ENCODE peak calls at places on chromosomes 4 and X, in nine cellular contexts. One of them, this sample, is unnamed.

GRCh38 chr4:7234355-7235029 is 42.2 kb downstream of the SORCS2 start:
- DNase-seq in Caco-2: no peak
- DNase-seq in HCT116: no peak
- DNase-seq in dorsolateral prefrontal cortex: no peak
- DNase-seq in cardiac muscle cell: no peak
- DNase-seq in colonic mucosa: no peak
- DNase-seq in OCI-LY7: no peak
- DNase-seq in astrocyte of the spinal cord: no peak
- DNase-seq in fibroblast of the aortic adventitia: no peak
- DNase-seq in this sample: no peak

GRCh38 chr4:94976371-94977011 is 218.7 kb downstream of the BMPR1B start:
- DNase-seq in Caco-2: no peak
- DNase-seq in HCT116: no peak
- DNase-seq in dorsolateral prefrontal cortex: no peak
- DNase-seq in cardiac muscle cell: peak
- DNase-seq in colonic mucosa: no peak
- DNase-seq in OCI-LY7: no peak
- DNase-seq in astrocyte of the spinal cord: peak
- DNase-seq in fibroblast of the aortic adventitia: peak
- DNase-seq in this sample: no peak

GRCh38 chrX:37796302-37796701 is 16.4 kb downstream of the CYBB start:
- DNase-seq in Caco-2: no peak
- DNase-seq in HCT116: no peak
- DNase-seq in dorsolateral prefrontal cortex: no peak
- DNase-seq in cardiac muscle cell: no peak
- DNase-seq in colonic mucosa: no peak
- DNase-seq in OCI-LY7: no peak
- DNase-seq in astrocyte of the spinal cord: no peak
- DNase-seq in fibroblast of the aortic adventitia: no peak
- DNase-seq in this sample: no peak

GRCh38 chr4:87390931-87391782 is at the start of gene HSD17B11:
- DNase-seq in Caco-2: peak
- DNase-seq in HCT116: peak
- DNase-seq in dorsolateral prefrontal cortex: peak
- DNase-seq in cardiac muscle cell: peak
- DNase-seq in colonic mucosa: peak
- DNase-seq in OCI-LY7: peak
- DNase-seq in astrocyte of the spinal cord: peak
- DNase-seq in fibroblast of the aortic adventitia: peak
- DNase-seq in this sample: peak

GRCh38 chr4:55545133-55545532 is 1.6 kb downstream of the CLOCK start:
- DNase-seq in Caco-2: no peak
- DNase-seq in HCT116: peak
- DNase-seq in dorsolateral prefrontal cortex: no peak
- DNase-seq in cardiac muscle cell: peak
- DNase-seq in colonic mucosa: no peak
- DNase-seq in OCI-LY7: no peak
- DNase-seq in astrocyte of the spinal cord: peak
- DNase-seq in fibroblast of the aortic adventitia: peak
- DNase-seq in this sample: no peak

GRCh38 chr4:139658185-139658584 is 7.4 kb upstream of the MGST2 start:
- DNase-seq in Caco-2: no peak
- DNase-seq in HCT116: no peak
- DNase-seq in dorsolateral prefrontal cortex: no peak
- DNase-seq in cardiac muscle cell: no peak
- DNase-seq in colonic mucosa: no peak
- DNase-seq in OCI-LY7: no peak
- DNase-seq in astrocyte of the spinal cord: no peak
- DNase-seq in fibroblast of the aortic adventitia: no peak
- DNase-seq in this sample: no peak

GRCh38 chrX:39990388-39990787 is 107.4 kb downstream of the BCOR start:
- DNase-seq in Caco-2: no peak
- DNase-seq in HCT116: no peak
- DNase-seq in dorsolateral prefrontal cortex: no peak
- DNase-seq in cardiac muscle cell: no peak
- DNase-seq in colonic mucosa: no peak
- DNase-seq in OCI-LY7: no peak
- DNase-seq in astrocyte of the spinal cord: no peak
- DNase-seq in fibroblast of the aortic adventitia: no peak
- DNase-seq in this sample: no peak

GRCh38 chr4:11495291-11495690 is 66.6 kb upstream of the HS3ST1 start:
- DNase-seq in Caco-2: no peak
- DNase-seq in HCT116: no peak
- DNase-seq in dorsolateral prefrontal cortex: no peak
- DNase-seq in cardiac muscle cell: peak
- DNase-seq in colonic mucosa: no peak
- DNase-seq in OCI-LY7: no peak
- DNase-seq in astrocyte of the spinal cord: peak
- DNase-seq in fibroblast of the aortic adventitia: no peak
- DNase-seq in this sample: no peak

GRCh38 chrX:120750381-120750780 is 120.5 kb upstream of the C1GALT1C1 start:
- DNase-seq in Caco-2: no peak
- DNase-seq in HCT116: no peak
- DNase-seq in dorsolateral prefrontal cortex: no peak
- DNase-seq in cardiac muscle cell: no peak
- DNase-seq in colonic mucosa: no peak
- DNase-seq in OCI-LY7: no peak
- DNase-seq in astrocyte of the spinal cord: no peak
- DNase-seq in fibroblast of the aortic adventitia: no peak
- DNase-seq in this sample: no peak

GRCh38 chr4:29927895-29928294 is 792.3 kb upstream of the PCDH7 start:
- DNase-seq in Caco-2: no peak
- DNase-seq in HCT116: peak
- DNase-seq in dorsolateral prefrontal cortex: no peak
- DNase-seq in cardiac muscle cell: no peak
- DNase-seq in colonic mucosa: no peak
- DNase-seq in OCI-LY7: no peak
- DNase-seq in astrocyte of the spinal cord: no peak
- DNase-seq in fibroblast of the aortic adventitia: no peak
- DNase-seq in this sample: no peak

GRCh38 chrX:27924261-27924660 is 57.0 kb downstream of the DCAF8L1 start:
- DNase-seq in Caco-2: no peak
- DNase-seq in HCT116: no peak
- DNase-seq in dorsolateral prefrontal cortex: no peak
- DNase-seq in cardiac muscle cell: no peak
- DNase-seq in colonic mucosa: no peak
- DNase-seq in OCI-LY7: no peak
- DNase-seq in astrocyte of the spinal cord: no peak
- DNase-seq in fibroblast of the aortic adventitia: no peak
- DNase-seq in this sample: no peak

GRCh38 chr4:59553063-59553738 is 1646.9 kb upstream of the ADGRL3 start:
- DNase-seq in Caco-2: no peak
- DNase-seq in HCT116: no peak
- DNase-seq in dorsolateral prefrontal cortex: no peak
- DNase-seq in cardiac muscle cell: peak
- DNase-seq in colonic mucosa: no peak
- DNase-seq in OCI-LY7: peak
- DNase-seq in astrocyte of the spinal cord: no peak
- DNase-seq in fibroblast of the aortic adventitia: no peak
- DNase-seq in this sample: peak

GRCh38 chrX:107659768-107660167 is 31.5 kb downstream of the PRPS1 start:
- DNase-seq in Caco-2: peak
- DNase-seq in HCT116: no peak
- DNase-seq in dorsolateral prefrontal cortex: no peak
- DNase-seq in cardiac muscle cell: peak
- DNase-seq in colonic mucosa: no peak
- DNase-seq in OCI-LY7: peak
- DNase-seq in astrocyte of the spinal cord: peak
- DNase-seq in fibroblast of the aortic adventitia: peak
- DNase-seq in this sample: peak

GRCh38 chr4:166165829-166166420 is 292.9 kb downstream of the TLL1 start:
- DNase-seq in Caco-2: peak
- DNase-seq in HCT116: peak
- DNase-seq in dorsolateral prefrontal cortex: peak
- DNase-seq in cardiac muscle cell: peak
- DNase-seq in colonic mucosa: peak
- DNase-seq in OCI-LY7: peak
- DNase-seq in astrocyte of the spinal cord: peak
- DNase-seq in fibroblast of the aortic adventitia: peak
- DNase-seq in this sample: peak

GRCh38 chrX:72105436-72105835 is 26.3 kb downstream of the RTL5 start:
- DNase-seq in Caco-2: no peak
- DNase-seq in HCT116: no peak
- DNase-seq in dorsolateral prefrontal cortex: no peak
- DNase-seq in cardiac muscle cell: no peak
- DNase-seq in colonic mucosa: no peak
- DNase-seq in OCI-LY7: no peak
- DNase-seq in astrocyte of the spinal cord: no peak
- DNase-seq in fibroblast of the aortic adventitia: no peak
- DNase-seq in this sample: peak

GRCh38 chrX:73847991-73848390 is 285.0 kb downstream of the CHIC1 start:
- DNase-seq in Caco-2: no peak
- DNase-seq in HCT116: no peak
- DNase-seq in dorsolateral prefrontal cortex: no peak
- DNase-seq in cardiac muscle cell: peak
- DNase-seq in colonic mucosa: no peak
- DNase-seq in OCI-LY7: no peak
- DNase-seq in astrocyte of the spinal cord: no peak
- DNase-seq in fibroblast of the aortic adventitia: no peak
- DNase-seq in this sample: no peak

GRCh38 chrX:119240356-119240755 is 4.3 kb downstream of the PGRMC1 start:
- DNase-seq in Caco-2: no peak
- DNase-seq in HCT116: no peak
- DNase-seq in dorsolateral prefrontal cortex: no peak
- DNase-seq in cardiac muscle cell: peak
- DNase-seq in colonic mucosa: no peak
- DNase-seq in OCI-LY7: no peak
- DNase-seq in astrocyte of the spinal cord: peak
- DNase-seq in fibroblast of the aortic adventitia: peak
- DNase-seq in this sample: no peak

GRCh38 chr4:112170451-112170993 is 25.3 kb downstream of the FAM241A start:
- DNase-seq in Caco-2: no peak
- DNase-seq in HCT116: peak
- DNase-seq in dorsolateral prefrontal cortex: no peak
- DNase-seq in cardiac muscle cell: peak
- DNase-seq in colonic mucosa: no peak
- DNase-seq in OCI-LY7: peak
- DNase-seq in astrocyte of the spinal cord: peak
- DNase-seq in fibroblast of the aortic adventitia: peak
- DNase-seq in this sample: no peak

DNA sequence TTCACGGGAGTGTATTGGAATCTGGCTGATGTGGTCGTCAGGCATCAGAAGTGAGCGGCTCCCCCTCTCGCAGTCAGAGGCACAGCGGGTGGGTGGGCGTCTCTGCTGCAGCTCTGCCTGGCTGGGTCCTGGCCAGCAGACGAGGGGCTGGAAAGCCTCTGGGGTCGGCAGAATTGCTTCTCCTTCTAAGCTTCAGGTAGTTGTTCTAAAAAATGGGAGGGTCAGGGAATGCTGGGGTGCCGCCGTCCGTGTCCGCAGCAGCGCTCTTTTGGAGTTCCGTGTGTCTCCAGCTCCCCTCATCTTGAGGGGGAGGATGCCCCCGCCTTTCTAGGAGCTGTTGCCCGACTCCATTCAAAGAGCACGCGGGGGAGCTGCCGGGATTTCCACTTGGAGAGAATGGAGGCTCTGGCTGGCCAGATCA is 70.2 kb upstream of the HGFAC start:
- DNase-seq in Caco-2: no peak
- DNase-seq in HCT116: no peak
- DNase-seq in dorsolateral prefrontal cortex: no peak
- DNase-seq in cardiac muscle cell: peak
- DNase-seq in colonic mucosa: no peak
- DNase-seq in OCI-LY7: no peak
- DNase-seq in astrocyte of the spinal cord: no peak
- DNase-seq in fibroblast of the aortic adventitia: no peak
- DNase-seq in this sample: no peak
- H3K4me3 ChIP-seq in Caco-2: no peak
- H3K4me3 ChIP-seq in HCT116: no peak
- H3K4me3 ChIP-seq in dorsolateral prefrontal cortex: peak
- H3K4me3 ChIP-seq in cardiac muscle cell: no peak
- H3K4me3 ChIP-seq in colonic mucosa: no peak
- H3K4me3 ChIP-seq in OCI-LY7: no peak
- H3K4me3 ChIP-seq in astrocyte of the spinal cord: peak
- H3K4me3 ChIP-seq in fibroblast of the aortic adventitia: peak
- H3K4me3 ChIP-seq in this sample: no peak

GRCh38 chrX:53379008-53379710 is 43.3 kb downstream of the SMC1A start:
- DNase-seq in Caco-2: no peak
- DNase-seq in HCT116: no peak
- DNase-seq in dorsolateral prefrontal cortex: no peak
- DNase-seq in cardiac muscle cell: no peak
- DNase-seq in colonic mucosa: no peak
- DNase-seq in OCI-LY7: no peak
- DNase-seq in astrocyte of the spinal cord: no peak
- DNase-seq in fibroblast of the aortic adventitia: no peak
- DNase-seq in this sample: no peak
- TF ChIP-seq CTCF in Caco-2: no peak
- TF ChIP-seq CTCF in HCT116: no peak
- TF ChIP-seq CTCF in dorsolateral prefrontal cortex: no peak
- TF ChIP-seq CTCF in cardiac muscle cell: no peak
- TF ChIP-seq CTCF in colonic mucosa: no peak
- TF ChIP-seq CTCF in OCI-LY7: no peak
- TF ChIP-seq CTCF in astrocyte of the spinal cord: no peak
- TF ChIP-seq CTCF in fibroblast of the aortic adventitia: no peak
- TF ChIP-seq CTCF in this sample: no peak

DNA sequence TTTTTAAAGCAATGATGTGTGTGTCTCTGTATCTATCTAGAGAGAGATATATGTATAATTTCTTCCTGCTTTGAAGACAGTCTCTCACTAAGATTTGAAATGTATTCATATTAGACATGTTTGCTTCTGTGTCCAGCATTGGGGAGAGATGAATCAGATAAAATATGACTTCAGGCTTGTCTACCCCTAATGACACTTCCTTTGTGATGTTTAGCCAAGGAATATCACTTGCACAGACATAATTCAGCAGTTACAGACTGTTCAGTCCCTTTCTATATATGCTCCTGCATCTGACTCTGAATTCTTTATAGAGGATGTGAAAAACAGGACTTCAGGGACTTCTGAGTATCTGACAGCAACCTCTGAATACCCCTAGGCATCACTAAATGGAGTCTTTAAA is 158.4 kb downstream of the DCLK2 start:
- DNase-seq in Caco-2: no peak
- DNase-seq in HCT116: no peak
- DNase-seq in dorsolateral prefrontal cortex: no peak
- DNase-seq in cardiac muscle cell: no peak
- DNase-seq in colonic mucosa: no peak
- DNase-seq in OCI-LY7: no peak
- DNase-seq in astrocyte of the spinal cord: peak
- DNase-seq in fibroblast of the aortic adventitia: peak
- DNase-seq in this sample: no peak
- H3K4me3 ChIP-seq in Caco-2: no peak
- H3K4me3 ChIP-seq in HCT116: no peak
- H3K4me3 ChIP-seq in dorsolateral prefrontal cortex: no peak
- H3K4me3 ChIP-seq in cardiac muscle cell: no peak
- H3K4me3 ChIP-seq in colonic mucosa: no peak
- H3K4me3 ChIP-seq in OCI-LY7: no peak
- H3K4me3 ChIP-seq in astrocyte of the spinal cord: no peak
- H3K4me3 ChIP-seq in fibroblast of the aortic adventitia: no peak
- H3K4me3 ChIP-seq in this sample: no peak

DNA sequence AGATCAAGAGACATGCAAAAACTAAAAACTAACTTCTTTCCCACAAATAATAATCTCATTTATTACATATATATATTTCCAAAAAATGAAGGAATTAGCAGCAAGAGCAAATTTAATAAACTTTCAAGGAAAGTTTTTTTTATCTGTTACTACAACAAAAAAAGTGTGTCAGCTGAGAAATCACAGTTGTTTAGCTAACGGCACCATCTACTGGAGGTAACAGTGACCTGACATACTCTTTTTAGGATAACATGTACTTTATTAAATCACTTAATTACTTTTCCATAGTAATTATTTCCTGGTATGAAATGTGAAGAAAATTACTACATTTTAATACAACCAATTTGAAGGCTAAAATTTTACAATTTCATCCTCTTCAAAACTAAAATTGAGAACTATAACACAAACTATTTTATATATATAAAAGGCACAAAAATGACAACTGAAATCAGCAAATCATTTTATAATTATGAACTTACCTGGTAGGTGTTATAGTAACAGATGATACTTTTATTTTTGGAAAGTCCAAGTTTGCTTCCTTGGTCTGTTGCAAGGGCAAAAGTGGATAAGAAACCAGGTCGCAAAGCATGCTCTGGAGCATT is 9.1 kb downstream of the LAMTOR3 start:
- DNase-seq in Caco-2: peak
- DNase-seq in HCT116: peak
- DNase-seq in dorsolateral prefrontal cortex: no peak
- DNase-seq in cardiac muscle cell: peak
- DNase-seq in colonic mucosa: no peak
- DNase-seq in OCI-LY7: peak
- DNase-seq in astrocyte of the spinal cord: peak
- DNase-seq in fibroblast of the aortic adventitia: peak
- DNase-seq in this sample: peak
- TF ChIP-seq CTCF in Caco-2: peak
- TF ChIP-seq CTCF in HCT116: peak
- TF ChIP-seq CTCF in dorsolateral prefrontal cortex: peak
- TF ChIP-seq CTCF in cardiac muscle cell: peak
- TF ChIP-seq CTCF in colonic mucosa: peak
- TF ChIP-seq CTCF in OCI-LY7: peak
- TF ChIP-seq CTCF in astrocyte of the spinal cord: peak
- TF ChIP-seq CTCF in fibroblast of the aortic adventitia: peak
- TF ChIP-seq CTCF in this sample: peak